ENCODE peak calls at places on chromosome 2, in six cellular contexts. R is heart left ventricle, P is glutamatergic neuron, N is astrocyte of the spinal cord, V is left ventricle myocardium inferior, C is GM13976. A is an unnamed sample.
A peak's percentile ranks its signal among the peaks of the same experiment; 100 is the strongest.

GRCh38 chr2:97718051-97718882 is 4.9 kb downstream of the ZAP70 start:
- DNase-seq in R (peak; percentile 25), P (no peak), N (no peak), V (peak; percentile 12), C (peak; percentile 77), A (no peak)

GRCh38 chr2:179749210-179749609 is 112.2 kb downstream of the ZNF385B start:
- DNase-seq in R (no peak), P (no peak), N (peak; percentile 44), V (no peak), C (no peak), A (peak; percentile 42)

GRCh38 chr2:100818606-100819364 is 1.2 kb upstream of the NPAS2 start:
- DNase-seq in R (peak; percentile 88), P (peak; percentile 57), N (peak; percentile 79), V (peak; percentile 68), C (peak; percentile 45), A (peak; percentile 51)

GRCh38 chr2:26735096-26735495 is 29.0 kb upstream of the SLC35F6 start:
- DNase-seq in R (no peak), P (no peak), N (peak; percentile 79), V (no peak), C (no peak), A (peak; percentile 74)

GRCh38 chr2:20640411-20641122 is 10.3 kb downstream of the HS1BP3 start:
- DNase-seq in R (peak; percentile 62), P (no peak), N (no peak), V (peak; percentile 47), C (no peak), A (no peak)

GRCh38 chr2:218828477-218828778 is 3.2 kb downstream of the PRKAG3 start:
- DNase-seq in R (no peak), P (no peak), N (no peak), V (no peak), C (no peak), A (no peak)

GRCh38 chr2:38598991-38599295 is 3.8 kb downstream of the HNRNPLL start:
- DNase-seq in R (no peak), P (no peak), N (no peak), V (no peak), C (no peak), A (peak; percentile 25)

GRCh38 chr2:100831158-100831715 is 11.3 kb downstream of the NPAS2 start:
- DNase-seq in R (no peak), P (no peak), N (no peak), V (no peak), C (no peak), A (no peak)

GRCh38 chr2:149487189-149487588 is 100.4 kb downstream of the MMADHC start:
- DNase-seq in R (no peak), P (no peak), N (no peak), V (no peak), C (no peak), A (no peak)

GRCh38 chr2:33069894-33070651 is 123.3 kb downstream of the LTBP1 start:
- DNase-seq in R (peak; percentile 66), P (no peak), N (peak; percentile 99), V (no peak), C (no peak), A (peak; percentile 98)

GRCh38 chr2:238478216-238478615 is 51.5 kb downstream of the ASB1 start:
- DNase-seq in R (no peak), P (no peak), N (no peak), V (no peak), C (no peak), A (no peak)

GRCh38 chr2:134466141-134466540 is 212.3 kb downstream of the MGAT5 start:
- DNase-seq in R (no peak), P (peak; percentile 46), N (no peak), V (no peak), C (peak; percentile 55), A (peak; percentile 53)
- TF ChIP-seq CTCF in R (peak; percentile 42), P (peak; percentile 49), N (peak; percentile 13), V (peak; percentile 55), C (peak; percentile 27), A (peak; percentile 23)

DNA sequence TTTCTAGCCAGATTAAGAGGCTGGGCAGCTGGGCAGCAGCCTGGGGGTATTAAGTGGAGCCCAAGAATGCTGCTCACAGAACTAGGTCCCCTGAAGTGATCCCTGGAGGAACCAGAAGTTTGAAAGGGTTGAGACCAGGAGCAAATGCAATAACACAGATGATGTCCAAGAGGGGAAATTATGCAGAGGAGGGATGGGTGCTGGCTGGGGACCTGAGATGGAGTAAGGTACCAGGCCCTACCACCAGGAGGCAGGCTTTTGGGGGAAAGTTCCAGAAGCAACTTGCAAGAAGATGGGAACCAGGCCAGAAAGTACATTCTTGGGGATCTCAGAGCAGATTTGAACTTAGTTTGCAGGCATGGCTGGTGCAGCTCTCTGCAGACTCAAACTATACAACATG is 175.1 kb downstream of the NCK2 start:
- DNase-seq in R (no peak), P (peak; percentile 28), N (peak; percentile 12), V (no peak), C (no peak), A (peak; percentile 50)
- TF ChIP-seq CTCF in R (peak; percentile 51), P (peak; percentile 61), N (peak; percentile 41), V (peak; percentile 47), C (peak; percentile 23), A (peak; percentile 49)

GRCh38 chr2:181235683-181236459 is 221.3 kb upstream of the ITGA4 start:
- DNase-seq in R (no peak), P (no peak), N (no peak), V (no peak), C (peak; percentile 44), A (no peak)

GRCh38 chr2:181241366-181241765 is 215.8 kb upstream of the ITGA4 start:
- DNase-seq in R (no peak), P (no peak), N (no peak), V (no peak), C (no peak), A (no peak)

GRCh38 chr2:181240844-181241243 is 216.3 kb upstream of the ITGA4 start:
- DNase-seq in R (no peak), P (no peak), N (no peak), V (no peak), C (no peak), A (no peak)

GRCh38 chr2:181243319-181243718 is 213.9 kb upstream of the ITGA4 start:
- DNase-seq in R (no peak), P (no peak), N (no peak), V (no peak), C (no peak), A (no peak)

DNA sequence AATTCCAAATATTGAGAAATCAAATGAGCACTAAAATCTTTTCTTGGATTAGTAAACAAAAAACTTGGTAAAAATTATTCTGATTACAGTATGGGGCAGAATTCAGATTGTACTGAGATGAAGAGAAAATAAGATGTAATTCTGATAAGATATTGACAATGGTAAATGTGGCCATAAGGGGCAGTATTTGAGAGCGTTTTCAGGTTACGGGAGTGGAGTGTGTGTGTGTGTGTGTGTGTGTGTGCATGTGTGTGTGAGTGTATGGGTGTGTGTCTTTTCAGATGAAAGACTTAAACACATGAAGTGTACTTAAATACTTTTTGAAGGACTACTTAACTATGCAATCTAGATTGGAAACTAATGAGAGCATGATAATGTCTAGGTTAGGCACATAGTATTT is 217.8 kb upstream of the ITGA4 start:
- DNase-seq in R (no peak), P (no peak), N (no peak), V (no peak), C (no peak), A (no peak)
- TF ChIP-seq CTCF in R (no peak), P (peak; percentile 27), N (no peak), V (no peak), C (no peak), A (no peak)

DNA sequence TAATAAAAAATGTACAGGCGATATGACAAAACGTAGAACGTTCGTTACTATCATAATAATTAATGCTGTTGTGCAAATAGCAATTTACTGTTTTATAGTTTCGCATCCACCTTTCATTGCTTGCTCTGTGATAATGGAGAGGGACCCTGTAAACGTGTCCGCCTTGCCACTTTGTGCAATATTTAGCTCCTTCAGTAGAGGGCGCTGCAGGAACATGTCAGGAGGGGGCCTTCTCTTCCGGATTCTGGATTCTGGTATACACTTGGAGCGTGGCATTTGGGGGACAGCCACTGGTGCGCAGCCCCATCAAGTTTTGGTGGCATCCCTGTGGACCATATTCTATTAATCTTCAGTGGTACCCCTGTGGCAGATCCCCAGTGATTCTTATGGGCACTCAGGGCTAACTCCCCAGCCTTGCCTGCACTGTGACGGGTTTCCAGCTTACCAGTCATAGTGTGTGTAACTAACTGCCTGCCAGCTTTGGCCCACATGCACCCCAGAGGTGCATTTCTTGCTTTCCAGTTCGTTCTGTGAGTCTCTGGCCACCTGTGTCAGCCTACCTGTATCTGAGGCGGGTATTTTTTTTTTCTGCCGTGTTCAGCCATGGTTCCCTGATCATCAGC is 140.3 kb downstream of the CYRIA start:
- DNase-seq in R (no peak), P (peak; percentile 59), N (no peak), V (no peak), C (peak; percentile 40), A (peak; percentile 63)
- TF ChIP-seq CTCF in R (peak; percentile 42), P (peak; percentile 73), N (peak; percentile 42), V (peak; percentile 49), C (peak; percentile 58), A (peak; percentile 54)

DNA sequence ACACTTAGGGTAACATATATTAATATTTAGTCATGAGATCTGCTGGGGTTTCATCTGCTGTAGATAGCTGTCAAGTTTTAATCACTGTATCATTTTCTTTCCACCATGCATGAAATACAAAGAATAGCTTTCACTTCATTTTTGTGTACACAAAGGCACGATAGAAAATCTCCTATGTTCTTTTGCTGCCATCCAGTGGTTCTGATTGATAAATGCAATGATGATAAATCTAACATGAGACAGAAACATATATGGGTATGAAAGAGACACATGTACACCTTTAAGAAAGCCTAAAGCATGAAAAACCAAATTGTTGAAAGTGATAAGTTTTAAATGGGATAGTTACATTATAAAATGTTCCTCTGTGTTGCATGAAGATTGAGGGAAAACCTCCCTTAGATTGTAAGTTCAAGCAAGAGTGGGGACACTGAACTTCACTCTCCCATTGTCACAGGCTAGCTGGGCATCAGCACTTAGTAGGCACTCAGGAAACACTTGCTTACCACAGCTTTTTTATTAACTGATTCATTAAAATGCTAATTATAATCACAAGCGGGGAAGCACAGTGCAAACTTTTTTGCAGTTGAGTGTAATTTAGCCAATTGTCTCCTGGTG is 31.2 kb downstream of the C1D start:
- DNase-seq in R (no peak), P (no peak), N (peak; percentile 72), V (no peak), C (peak; percentile 56), A (peak; percentile 71)
- TF ChIP-seq CTCF in R (peak; percentile 78), P (peak; percentile 46), N (peak; percentile 53), V (peak; percentile 78), C (peak; percentile 43), A (peak; percentile 66)

GRCh38 chr2:17309741-17310339 is 208.4 kb downstream of the RAD51AP2 start:
- DNase-seq in R (no peak), P (peak; percentile 63), N (peak; percentile 53), V (no peak), C (peak; percentile 28), A (peak; percentile 83)
- TF ChIP-seq CTCF in R (peak; percentile 72), P (peak; percentile 83), N (peak; percentile 78), V (peak; percentile 76), C (peak; percentile 69), A (peak; percentile 80)

DNA sequence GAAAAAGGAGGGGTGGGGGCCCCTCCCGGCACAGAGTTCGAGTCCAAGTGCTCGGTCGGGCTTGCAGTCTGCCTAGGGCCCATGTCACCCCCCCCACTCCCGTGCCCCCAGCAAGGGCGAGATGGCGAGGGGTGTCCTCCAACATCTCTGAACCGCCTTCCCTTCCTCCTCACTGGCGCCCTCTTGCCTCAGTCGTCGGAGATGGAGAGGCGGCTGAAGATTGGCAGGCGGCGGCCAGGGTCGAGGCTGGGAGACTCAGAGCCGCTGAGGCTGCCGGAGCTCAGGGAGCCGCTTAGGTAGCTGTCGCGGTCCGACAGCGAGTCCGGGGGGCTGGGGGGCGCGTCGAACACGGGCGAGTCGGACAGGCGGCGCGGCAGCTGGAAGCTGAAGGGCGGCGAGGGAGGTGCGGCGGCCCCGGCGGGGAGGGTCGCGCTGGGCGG is 2.3 kb downstream of the ZFP36L2 start:
- DNase-seq in R (peak; percentile 74), P (peak; percentile 88), N (peak; percentile 80), V (peak; percentile 73), C (peak; percentile 67), A (peak; percentile 72)
- TF ChIP-seq CTCF in R (peak; percentile 55), P (peak; percentile 45), N (peak; percentile 61), V (peak; percentile 48), C (peak; percentile 48), A (peak; percentile 43)